ENCODE peak calls at places on chromosomes 1 and 21, in seven cellular contexts. W is CD8-positive, alpha-beta T cell; E is endodermal cell; P is fibroblast of lung; H is trophoblast cell; T is mesendoderm; I is spleen. X is an unnamed sample.
A peak's percentile ranks its signal among the peaks of the same experiment; 100 is the strongest.

GRCh38 chr1:114627107-114627506 is 42.7 kb downstream of the DENND2C start:
- DNase-seq in W (no peak), E (no peak), P (peak; percentile 20), H (no peak), T (no peak), I (no peak), X (no peak)

GRCh38 chr1:152189657-152190442 is 30.8 kb upstream of the RPTN start:
- DNase-seq in W (peak; percentile 50), E (peak; percentile 81), P (peak; percentile 57), H (peak; percentile 72), T (peak; percentile 65), I (peak; percentile 81), X (peak; percentile 50)

GRCh38 chr1:214990619-214991018 is 91.9 kb upstream of the KCNK2 start:
- DNase-seq in W (no peak), E (no peak), P (peak; percentile 98), H (peak; percentile 59), T (no peak), I (no peak), X (no peak)

GRCh38 chr21:41958886-41959563 is 5.2 kb upstream of the C2CD2 start:
- DNase-seq in W (no peak), E (peak; percentile 39), P (no peak), H (no peak), T (no peak), I (no peak), X (no peak)

GRCh38 chr1:180542530-180543171 is 16.1 kb upstream of the OVAAL start:
- DNase-seq in W (no peak), E (no peak), P (peak; percentile 59), H (no peak), T (peak; percentile 37), I (no peak), X (no peak)

GRCh38 chr1:6601049-6601864 is 1.4 kb downstream of the KLHL21 start:
- DNase-seq in W (peak; percentile 59), E (peak; percentile 75), P (peak; percentile 92), H (peak; percentile 82), T (peak; percentile 72), I (peak; percentile 91), X (peak; percentile 68)

GRCh38 chr1:164983023-164983650 is 373.4 kb downstream of the LMX1A start:
- DNase-seq in W (no peak), E (peak; percentile 73), P (no peak), H (no peak), T (peak; percentile 65), I (no peak), X (no peak)

GRCh38 chr1:221840511-221841243 is 98.8 kb upstream of the DUSP10 start:
- DNase-seq in W (no peak), E (no peak), P (no peak), H (no peak), T (no peak), I (no peak), X (peak; percentile 51)

GRCh38 chr1:180230791-180231505 is 884 bp downstream of the LHX4 start:
- DNase-seq in W (no peak), E (peak; percentile 91), P (peak; percentile 70), H (peak; percentile 61), T (peak; percentile 90), I (no peak), X (no peak)

GRCh38 chr1:156490401-156491032 is 10.1 kb downstream of the MEF2D start:
- DNase-seq in W (no peak), E (peak; percentile 78), P (no peak), H (no peak), T (peak; percentile 72), I (no peak), X (peak; percentile 71)

GRCh38 chr1:93093332-93094006 is 14.4 kb downstream of the MTF2 start:
- DNase-seq in W (no peak), E (no peak), P (peak; percentile 31), H (no peak), T (peak; percentile 77), I (no peak), X (no peak)

GRCh38 chr1:50419192-50419906 is 3.9 kb downstream of the DMRTA2 start:
- DNase-seq in W (no peak), E (peak; percentile 89), P (no peak), H (no peak), T (peak; percentile 78), I (no peak), X (no peak)

GRCh38 chr1:171357179-171357578 is 43.2 kb downstream of the FMO4 start:
- DNase-seq in W (no peak), E (no peak), P (no peak), H (no peak), T (no peak), I (no peak), X (no peak)

GRCh38 chr1:34532113-34532512 is 222.7 kb upstream of the GJB5 start:
- DNase-seq in W (no peak), E (no peak), P (no peak), H (no peak), T (no peak), I (no peak), X (no peak)

GRCh38 chr1:214551436-214552173 is at the start of gene PTPN14:
- DNase-seq in W (no peak), E (peak; percentile 95), P (peak; percentile 96), H (peak; percentile 93), T (peak; percentile 99), I (peak; percentile 87), X (peak; percentile 90)

GRCh38 chr1:237327061-237327460 is 285.1 kb downstream of the RYR2 start:
- DNase-seq in W (no peak), E (no peak), P (no peak), H (no peak), T (no peak), I (no peak), X (no peak)

GRCh38 chr1:46536527-46536926 is 14.9 kb downstream of the KNCN start:
- DNase-seq in W (no peak), E (no peak), P (no peak), H (no peak), T (no peak), I (no peak), X (no peak)

GRCh38 chr1:233916706-233917105 is 12.2 kb downstream of the SLC35F3 start:
- DNase-seq in W (no peak), E (no peak), P (peak; percentile 82), H (no peak), T (no peak), I (no peak), X (no peak)

GRCh38 chr1:204420039-204421004 is 8.7 kb upstream of the PPP1R15B start:
- DNase-seq in W (no peak), E (no peak), P (no peak), H (no peak), T (peak; percentile 63), I (no peak), X (no peak)

GRCh38 chr21:32940079-32941014 is 85.4 kb upstream of the OLIG2 start:
- DNase-seq in W (peak; percentile 15), E (peak; percentile 71), P (peak; percentile 34), H (peak; percentile 22), T (peak; percentile 73), I (no peak), X (no peak)

GRCh38 chr1:18041685-18042355 is 65.8 kb upstream of the IGSF21 start:
- DNase-seq in W (no peak), E (peak; percentile 77), P (no peak), H (no peak), T (peak; percentile 50), I (no peak), X (no peak)

GRCh38 chr1:230641346-230641745 is 935 bp upstream of the COG2 start:
- DNase-seq in W (no peak), E (no peak), P (peak; percentile 66), H (no peak), T (no peak), I (no peak), X (no peak)

GRCh38 chr1:94920061-94920460 is 6.8 kb downstream of the CNN3 start:
- DNase-seq in W (no peak), E (no peak), P (no peak), H (no peak), T (no peak), I (no peak), X (no peak)

GRCh38 chr1:164723296-164723731 is 164.3 kb downstream of the PBX1 start:
- DNase-seq in W (no peak), E (no peak), P (peak; percentile 28), H (no peak), T (no peak), I (no peak), X (no peak)

GRCh38 chr1:32885691-32886011 is 640 bp upstream of the HPCA start:
- DNase-seq in W (no peak), E (no peak), P (no peak), H (no peak), T (no peak), I (no peak), X (no peak)

GRCh38 chr1:64956241-64956640 is 10.1 kb downstream of the JAK1 start:
- DNase-seq in W (no peak), E (no peak), P (peak; percentile 35), H (no peak), T (peak; percentile 53), I (no peak), X (no peak)

GRCh38 chr1:37272626-37273025 is 201.8 kb upstream of the ZC3H12A start:
- DNase-seq in W (no peak), E (no peak), P (no peak), H (no peak), T (no peak), I (no peak), X (no peak)

GRCh38 chr21:45178072-45178608 is 103.8 kb downstream of the ADARB1 start:
- DNase-seq in W (no peak), E (peak; percentile 29), P (no peak), H (no peak), T (no peak), I (no peak), X (no peak)

DNA sequence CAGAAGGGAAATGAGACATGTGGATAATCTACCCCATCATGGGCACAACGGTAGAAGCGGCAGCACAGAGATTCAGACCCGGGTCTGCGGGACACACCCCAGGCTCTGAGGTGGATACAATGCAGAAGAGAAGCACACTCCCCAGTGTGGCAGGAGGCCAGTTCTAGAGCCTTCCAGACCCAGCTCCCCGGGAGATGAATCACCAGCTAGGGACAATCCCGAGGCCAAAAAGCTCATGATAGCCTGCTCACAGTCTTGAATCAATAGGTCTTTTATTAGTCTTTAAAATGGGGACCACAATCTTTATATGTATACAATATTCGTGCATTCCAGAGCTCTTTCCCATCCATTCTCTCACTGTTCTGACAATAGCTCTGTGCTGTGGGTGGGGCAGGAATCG is 57.3 kb upstream of the DIRAS3 start:
- DNase-seq in W (no peak), E (no peak), P (peak; percentile 65), H (no peak), T (no peak), I (no peak), X (no peak)
- H3K4me3 ChIP-seq in W (no peak overlapping the region), E (no peak overlapping the region), P (no peak overlapping the region), H (no peak overlapping the region), T (no peak overlapping the region), I (no peak overlapping the region), X (no peak overlapping the region)

GRCh38 chr1:218361298-218362065 is 16.3 kb downstream of the TGFB2 start:
- DNase-seq in W (no peak), E (no peak), P (peak; percentile 51), H (no peak), T (peak; percentile 60), I (no peak), X (no peak)
- H3K27ac ChIP-seq in W (no peak overlapping the region), E (no peak overlapping the region), P (no peak overlapping the region), H (no peak overlapping the region), T (no peak overlapping the region), I (no peak overlapping the region), X (no peak overlapping the region)

GRCh38 chr1:224873645-224874369 is 55.7 kb upstream of the DNAH14 start:
- DNase-seq in W (no peak), E (no peak), P (peak; percentile 74), H (no peak), T (no peak), I (no peak), X (no peak)
- H3K4me3 ChIP-seq in W (no peak overlapping the region), E (no peak overlapping the region), P (no peak overlapping the region), H (no peak overlapping the region), T (no peak overlapping the region), I (no peak overlapping the region), X (no peak overlapping the region)

GRCh38 chr1:224317383-224318045 is 12.5 kb downstream of the NVL start:
- DNase-seq in W (no peak), E (no peak), P (no peak), H (no peak), T (no peak), I (no peak), X (no peak)
- H3K27ac ChIP-seq in W (no peak overlapping the region), E (no peak overlapping the region), P (no peak overlapping the region), H (no peak overlapping the region), T (no peak overlapping the region), I (no peak overlapping the region), X (no peak overlapping the region)